ENCODE peak calls at places on chromosome 21, in five cellular contexts. J is lower leg skin, Q is A673, W is ascending aorta, K is astrocyte of the spinal cord. Z is an unnamed sample.

GRCh38 chr21:45367402-45368351 is 37.3 kb upstream of the COL18A1 start:
- DNase-seq in J (no peak), Q (no peak), W (no peak), K (no peak), Z (no peak)

GRCh38 chr21:34812510-34813265 is 143.9 kb downstream of the CLIC6 start:
- DNase-seq in J (no peak), Q (no peak), W (no peak), K (peak), Z (peak)

GRCh38 chr21:37130971-37131370 is 57.9 kb downstream of the TTC3 start:
- DNase-seq in J (no peak), Q (peak), W (no peak), K (no peak), Z (peak)

GRCh38 chr21:43262427-43262826 is 93.6 kb downstream of the CRYAA start:
- DNase-seq in J (no peak), Q (peak), W (no peak), K (no peak), Z (no peak)

GRCh38 chr21:46180778-46181391 is 3.4 kb downstream of the SPATC1L start:
- DNase-seq in J (peak), Q (no peak), W (no peak), K (no peak), Z (no peak)

GRCh38 chr21:35400233-35400939 is 351.3 kb upstream of the RUNX1 start:
- DNase-seq in J (no peak), Q (no peak), W (no peak), K (peak), Z (peak)

GRCh38 chr21:45951676-45952075 is 29.9 kb upstream of the COL6A1 start:
- DNase-seq in J (no peak), Q (no peak), W (no peak), K (no peak), Z (no peak)

GRCh38 chr21:44878053-44878982 is 4.8 kb upstream of the PTTG1IP start:
- DNase-seq in J (no peak), Q (no peak), W (no peak), K (no peak), Z (peak)

GRCh38 chr21:14977814-14978213 is 87.0 kb downstream of the NRIP1 start:
- DNase-seq in J (no peak), Q (no peak), W (no peak), K (no peak), Z (no peak)

GRCh38 chr21:42939581-42940413 is 14.4 kb upstream of the ERVH48-1 start:
- DNase-seq in J (peak), Q (peak), W (peak), K (peak), Z (peak)

GRCh38 chr21:34669149-34669879 is 520 bp downstream of the CLIC6 start:
- DNase-seq in J (no peak), Q (no peak), W (no peak), K (no peak), Z (no peak)

GRCh38 chr21:34625194-34625593 is 10.3 kb upstream of the RCAN1 start:
- DNase-seq in J (peak), Q (no peak), W (no peak), K (no peak), Z (no peak)

GRCh38 chr21:30463713-30464112 is 16.5 kb downstream of the KRTAP19-1 start:
- DNase-seq in J (no peak), Q (peak), W (no peak), K (no peak), Z (peak)

GRCh38 chr21:28342229-28342810 is 650.4 kb downstream of the LTN1 start:
- DNase-seq in J (no peak), Q (no peak), W (no peak), K (peak), Z (no peak)

GRCh38 chr21:36052860-36053766 is 7.2 kb downstream of the SETD4 start:
- DNase-seq in J (no peak), Q (no peak), W (no peak), K (no peak), Z (no peak)

GRCh38 chr21:45534591-45535331 is 7.5 kb downstream of the SLC19A1 start:
- DNase-seq in J (peak), Q (no peak), W (peak), K (no peak), Z (peak)

GRCh38 chr21:14982336-14982735 is 82.5 kb downstream of the NRIP1 start:
- DNase-seq in J (no peak), Q (no peak), W (no peak), K (no peak), Z (no peak)

GRCh38 chr21:14673649-14674048 is 127.5 kb upstream of the SAMSN1 start:
- DNase-seq in J (no peak), Q (no peak), W (no peak), K (no peak), Z (no peak)

GRCh38 chr21:25179116-25179515 is 428.2 kb downstream of the MRPL39 start:
- DNase-seq in J (no peak), Q (no peak), W (no peak), K (peak), Z (peak)

GRCh38 chr21:41066086-41066938 is 101.6 kb upstream of the BACE2 start:
- DNase-seq in J (no peak), Q (no peak), W (no peak), K (no peak), Z (peak)

GRCh38 chr21:41068411-41069304 is 99.3 kb upstream of the BACE2 start:
- DNase-seq in J (peak), Q (peak), W (peak), K (peak), Z (peak)

GRCh38 chr21:41065539-41065938 is 102.4 kb upstream of the BACE2 start:
- DNase-seq in J (no peak), Q (no peak), W (no peak), K (no peak), Z (no peak)

GRCh38 chr21:41071410-41071809 is 96.5 kb upstream of the BACE2 start:
- DNase-seq in J (no peak), Q (no peak), W (no peak), K (no peak), Z (no peak)

DNA sequence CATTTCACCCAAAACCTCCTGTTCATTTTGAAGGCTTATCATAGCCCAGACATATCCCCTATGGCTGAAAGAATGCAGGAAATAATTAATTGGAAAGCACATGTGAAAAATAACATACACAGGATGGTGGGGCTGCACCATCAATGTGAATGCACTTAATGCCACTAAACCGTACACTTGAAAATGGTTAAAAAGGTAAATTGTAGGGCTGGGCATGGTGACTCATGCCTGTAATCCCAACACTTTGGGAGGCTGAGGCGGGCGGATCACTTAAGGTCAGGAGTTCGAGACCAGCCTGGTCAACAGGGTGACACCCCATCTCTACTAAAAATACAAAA is 98.7 kb upstream of the BACE2 start:
- DNase-seq in J (no peak), Q (no peak), W (no peak), K (no peak), Z (no peak)
- TF ChIP-seq CTCF in J (no peak), Q (no peak), W (no peak), K (no peak), Z (no peak)

GRCh38 chr21:39388038-39388810 is 39.3 kb upstream of the HMGN1 start:
- DNase-seq in J (peak), Q (peak), W (peak), K (peak), Z (peak)

GRCh38 chr21:39386194-39386593 is 37.3 kb upstream of the HMGN1 start:
- DNase-seq in J (no peak), Q (no peak), W (no peak), K (peak), Z (peak)

GRCh38 chr21:39387461-39388037 is 38.7 kb upstream of the HMGN1 start:
- DNase-seq in J (peak), Q (peak), W (peak), K (peak), Z (peak)

GRCh38 chr21:39385299-39386145 is 36.6 kb upstream of the HMGN1 start:
- DNase-seq in J (peak), Q (peak), W (peak), K (peak), Z (peak)

DNA sequence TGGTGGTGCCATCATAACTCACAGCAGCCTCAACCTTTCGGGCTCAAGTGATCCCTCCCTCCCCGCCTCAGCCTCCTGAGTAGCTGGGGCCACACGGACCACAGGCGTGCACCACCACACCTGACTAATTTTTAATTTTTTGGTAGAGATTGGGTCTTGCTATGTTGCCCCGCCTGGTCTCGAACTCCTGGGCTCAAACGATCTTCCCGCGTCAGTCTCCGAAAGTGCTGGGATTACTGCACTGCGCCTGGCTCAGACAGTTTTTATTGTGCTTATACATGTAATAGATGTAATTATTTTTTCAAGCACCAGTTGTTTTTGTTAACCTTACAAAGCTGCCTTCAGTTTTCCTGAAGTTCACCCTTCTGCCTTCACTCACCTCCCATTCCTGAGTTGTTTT is 38.0 kb upstream of the HMGN1 start:
- DNase-seq in J (peak), Q (no peak), W (no peak), K (no peak), Z (no peak)
- H3K4me3 ChIP-seq in J (no peak), Q (peak), W (peak), K (no peak), Z (no peak)

DNA sequence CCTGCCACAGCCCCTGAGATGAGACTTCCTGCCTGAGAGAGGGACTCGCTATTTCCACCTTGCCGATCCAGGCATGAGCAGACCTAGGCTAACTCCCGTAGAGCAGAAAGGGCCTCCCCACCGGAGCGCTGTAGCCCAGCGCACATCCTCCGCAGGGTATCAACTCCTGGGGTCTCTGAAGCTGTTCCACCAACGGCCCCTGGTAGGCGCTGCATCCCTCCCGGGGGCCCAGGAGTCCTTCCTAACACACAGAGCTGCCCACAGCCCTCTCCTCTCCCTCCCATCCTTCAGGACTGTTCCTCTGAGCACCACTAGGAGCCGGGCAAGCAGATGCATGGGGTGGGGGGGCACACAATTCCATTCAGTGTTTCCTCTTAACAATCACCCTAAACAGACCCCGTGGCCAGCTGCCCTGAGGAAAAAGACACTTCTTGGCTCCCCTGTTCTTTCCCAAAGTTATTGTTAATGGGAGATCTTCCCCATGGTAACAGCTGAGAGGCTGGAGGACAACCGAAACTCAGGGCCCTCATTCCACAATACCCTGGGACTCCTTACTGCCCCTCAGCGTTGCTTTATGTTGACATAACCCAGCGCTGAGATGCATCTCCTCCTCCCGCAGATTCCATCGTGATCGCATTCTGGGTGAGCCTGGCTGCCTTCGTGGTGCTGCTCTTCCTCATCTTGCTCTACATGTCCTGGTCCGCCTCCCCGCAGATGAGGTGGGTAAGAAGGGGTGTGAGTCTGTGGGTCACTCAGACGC is 7.5 kb downstream of the MRAP start:
- DNase-seq in J (no peak), Q (no peak), W (no peak), K (peak), Z (peak)
- TF ChIP-seq CTCF in J (no peak), Q (peak), W (no peak), K (peak), Z (peak)

GRCh38 chr21:38664315-38664714 is 141.4 kb upstream of the ETS2 start:
- DNase-seq in J (no peak), Q (no peak), W (no peak), K (no peak), Z (no peak)

GRCh38 chr21:38660333-38661295 is 145.1 kb upstream of the ETS2 start:
- DNase-seq in J (no peak), Q (peak), W (peak), K (no peak), Z (no peak)

GRCh38 chr21:38661296-38662223 is 144.2 kb upstream of the ETS2 start:
- DNase-seq in J (no peak), Q (peak), W (peak), K (peak), Z (peak)

GRCh38 chr21:38663282-38663681 is 142.4 kb upstream of the ETS2 start:
- DNase-seq in J (no peak), Q (no peak), W (no peak), K (no peak), Z (no peak)

DNA sequence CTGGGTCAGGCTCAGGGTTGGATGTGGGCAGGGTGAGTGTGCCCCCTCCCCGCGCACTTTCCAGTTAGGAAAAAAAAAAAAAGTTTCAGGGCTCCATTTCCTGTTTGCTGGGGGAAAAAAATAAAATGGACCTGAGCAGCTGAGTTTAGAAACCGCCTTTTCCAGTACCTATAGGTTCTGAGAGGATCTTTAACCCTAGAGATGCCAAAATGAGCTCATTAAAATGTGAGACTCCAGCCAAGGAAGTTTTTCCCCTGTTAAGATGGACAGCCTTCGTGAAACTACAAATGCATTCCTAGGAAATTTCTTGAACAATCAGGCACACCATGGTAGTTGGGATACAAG is 143.5 kb upstream of the ETS2 start:
- DNase-seq in J (no peak), Q (no peak), W (no peak), K (no peak), Z (no peak)
- H3K4me3 ChIP-seq in J (no peak), Q (no peak), W (peak), K (no peak), Z (no peak)

GRCh38 chr21:16573581-16573980 is 843.8 kb downstream of the USP25 start:
- DNase-seq in J (no peak), Q (no peak), W (no peak), K (peak), Z (peak)
- TF ChIP-seq CTCF in J (no peak), Q (no peak), W (no peak), K (no peak), Z (no peak)

DNA sequence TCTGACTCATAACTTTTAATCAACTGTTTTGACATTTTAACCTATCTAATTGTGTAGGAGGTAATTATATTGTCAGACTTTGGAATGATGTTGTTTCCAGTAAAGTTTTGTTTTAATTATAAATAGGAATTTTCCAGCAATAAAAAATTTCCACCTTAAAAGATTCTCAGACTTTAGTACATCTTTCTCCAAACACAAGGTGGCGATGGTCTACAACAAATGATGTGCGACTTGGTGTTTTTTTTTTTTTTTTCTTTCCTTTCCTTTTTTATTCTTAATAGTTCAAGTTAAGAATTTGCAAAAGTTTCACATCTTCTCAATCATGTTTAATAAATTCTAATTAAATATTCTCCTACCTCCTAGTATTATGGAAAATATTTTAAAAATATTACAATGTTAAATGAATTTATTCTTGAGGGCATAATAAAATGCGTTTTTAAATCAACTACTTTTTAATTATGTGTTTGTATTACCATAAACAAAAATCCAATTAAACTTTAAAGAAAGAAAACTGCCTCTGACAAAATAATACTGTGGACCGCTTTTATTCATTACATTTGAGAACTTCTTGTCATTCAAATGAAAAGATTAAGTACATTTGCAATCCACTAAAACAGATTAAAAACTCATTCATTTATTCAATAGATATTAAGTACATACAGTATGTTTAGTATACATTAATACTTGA is 4.4 kb upstream of the ADAMTS1 start:
- DNase-seq in J (no peak), Q (peak), W (no peak), K (peak), Z (peak)
- H3K4me3 ChIP-seq in J (no peak), Q (no peak), W (peak), K (no peak), Z (no peak)